ENCODE peak calls at places on chromosomes 11 and 22, in six cellular contexts. J is H9, M is mesenchymal stem cell, H is H1, O is IMR-90, A is trophoblast cell. W is an unnamed sample.

GRCh38 chr22:48192071-48192470 is 1429.6 kb downstream of the TBC1D22A start:
- DNase-seq in J (no peak), M (no peak), H (no peak), O (no peak), A (no peak), W (no peak)

GRCh38 chr11:14336507-14337503 is 22.2 kb downstream of the RRAS2 start:
- DNase-seq in J (no peak), M (peak; percentile 94), H (no peak), O (peak; percentile 99), A (peak; percentile 35), W (no peak)

GRCh38 chr11:46064221-46064620 is 57.0 kb downstream of the PHF21A start:
- DNase-seq in J (no peak), M (peak; percentile 19), H (no peak), O (peak; percentile 64), A (no peak), W (no peak)

GRCh38 chr11:94926271-94926625 is 47.1 kb downstream of the CWC15 start:
- DNase-seq in J (no peak), M (peak; percentile 76), H (no peak), O (peak; percentile 27), A (no peak), W (no peak)

GRCh38 chr11:87304350-87304749 is 266.6 kb downstream of the TMEM135 start:
- DNase-seq in J (no peak), M (no peak), H (no peak), O (no peak), A (no peak), W (no peak)

GRCh38 chr22:23566716-23567475 is 13.2 kb downstream of the IGLL1 start:
- DNase-seq in J (peak; percentile 33), M (no peak), H (no peak), O (no peak), A (no peak), W (no peak)

GRCh38 chr11:131301306-131301705 is 69.1 kb upstream of the NTM start:
- DNase-seq in J (no peak), M (no peak), H (no peak), O (no peak), A (no peak), W (no peak)

GRCh38 chr22:24481641-24482040 is 13.5 kb upstream of the UPB1 start:
- DNase-seq in J (no peak), M (no peak), H (no peak), O (no peak), A (no peak), W (no peak)

GRCh38 chr11:8871283-8871775 is 39.7 kb upstream of the AKIP1 start:
- DNase-seq in J (no peak), M (peak; percentile 97), H (no peak), O (peak; percentile 94), A (peak; percentile 22), W (peak; percentile 74)

GRCh38 chr22:35353318-35353717 is 27.6 kb upstream of the HMOX1 start:
- DNase-seq in J (no peak), M (no peak), H (no peak), O (no peak), A (no peak), W (no peak)

GRCh38 chr11:3220101-3220500 is 1.5 kb upstream of the MRGPRG start:
- DNase-seq in J (peak; percentile 26), M (no peak), H (no peak), O (no peak), A (no peak), W (no peak)

GRCh38 chr11:46948378-46949131 is 12.0 kb downstream of the CSTPP1 start:
- DNase-seq in J (no peak), M (peak; percentile 92), H (no peak), O (peak; percentile 91), A (no peak), W (no peak)

GRCh38 chr22:50673231-50674126 is 856 bp downstream of the SHANK3 start:
- DNase-seq in J (no peak), M (no peak), H (no peak), O (no peak), A (no peak), W (peak; percentile 56)

GRCh38 chr11:111021131-111021530 is 224.4 kb upstream of the POU2AF2 start:
- DNase-seq in J (no peak), M (no peak), H (no peak), O (no peak), A (no peak), W (no peak)

GRCh38 chr22:28411125-28411524 is 268.5 kb downstream of the TTC28 start:
- DNase-seq in J (no peak), M (no peak), H (no peak), O (no peak), A (no peak), W (no peak)

GRCh38 chr11:119993732-119994131 is 144.2 kb downstream of the TRIM29 start:
- DNase-seq in J (no peak), M (no peak), H (no peak), O (no peak), A (no peak), W (no peak)

GRCh38 chr11:11620966-11621880 is 582 bp downstream of the GALNT18 start:
- DNase-seq in J (no peak), M (peak; percentile 56), H (no peak), O (peak; percentile 44), A (no peak), W (peak; percentile 40)

GRCh38 chr11:94030059-94030458 is 8.9 kb downstream of the HEPHL1 start:
- DNase-seq in J (no peak), M (no peak), H (no peak), O (no peak), A (no peak), W (no peak)

GRCh38 chr11:105489431-105489830 is 120.4 kb upstream of the GRIA4 start:
- DNase-seq in J (no peak), M (peak; percentile 16), H (no peak), O (peak; percentile 22), A (no peak), W (peak; percentile 56)

GRCh38 chr11:1714908-1715885 is 18.2 kb downstream of the KRTAP5-6 start:
- DNase-seq in J (peak; percentile 12), M (no peak), H (no peak), O (no peak), A (no peak), W (no peak)

GRCh38 chr11:129814244-129814992 is 1.2 kb upstream of the TMEM45B start:
- DNase-seq in J (no peak), M (no peak), H (no peak), O (no peak), A (no peak), W (no peak)

GRCh38 chr22:31020334-31020733 is 51.3 kb downstream of the TUG1 start:
- DNase-seq in J (peak; percentile 74), M (no peak), H (peak; percentile 10), O (no peak), A (peak; percentile 98), W (no peak)

GRCh38 chr11:57116654-57117053 is 65.1 kb upstream of the LRRC55 start:
- DNase-seq in J (peak; percentile 54), M (peak; percentile 54), H (peak; percentile 13), O (peak; percentile 44), A (peak; percentile 64), W (no peak)

GRCh38 chr11:66219846-66220565 is 48.4 kb upstream of the RAB1B start:
- DNase-seq in J (peak; percentile 12), M (no peak), H (no peak), O (no peak), A (no peak), W (no peak)

DNA sequence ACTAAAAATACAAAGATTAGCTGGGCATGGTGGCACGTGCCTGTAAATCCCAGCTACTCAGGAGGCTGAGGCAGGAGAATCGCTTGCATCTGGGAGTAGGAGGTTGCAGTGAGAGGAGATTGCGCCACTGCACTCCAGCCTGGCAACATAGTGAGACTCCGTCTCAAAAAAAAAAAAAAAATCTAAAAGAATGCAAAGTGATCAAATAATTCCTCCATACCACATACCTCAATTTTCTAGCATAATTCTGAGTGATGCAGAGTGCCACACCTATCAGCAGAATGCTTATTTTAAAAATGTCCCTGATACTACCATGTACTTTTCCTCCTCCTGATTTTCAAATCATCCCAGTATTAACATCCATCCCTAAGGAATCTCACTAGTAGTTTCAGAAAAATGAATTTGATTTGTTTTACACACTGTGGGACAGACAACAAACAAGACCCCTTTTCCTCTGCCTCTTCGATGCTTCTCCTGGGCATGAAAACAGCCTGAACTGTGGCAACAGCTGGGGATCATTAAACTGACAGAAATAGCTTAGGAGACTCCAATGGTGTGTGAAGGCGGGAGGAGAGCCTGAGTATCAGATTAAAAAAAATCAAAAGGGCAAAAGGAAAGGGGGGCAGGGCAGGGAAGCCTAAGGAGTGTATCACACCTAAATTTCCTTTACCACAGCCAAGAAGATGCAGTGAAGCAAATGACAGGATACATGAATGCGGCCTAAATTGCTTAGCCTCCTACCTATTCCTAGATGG is 114.7 kb downstream of the SGSM3 start:
- DNase-seq in J (no peak), M (peak; percentile 49), H (no peak), O (peak; percentile 47), A (peak; percentile 33), W (no peak)
- H4K91ac ChIP-seq in J (no peak overlapping the region), M (no peak overlapping the region), H (no peak overlapping the region), O (peak overlapping the region; percentile 49), A (no peak overlapping the region), W (no peak overlapping the region)

DNA sequence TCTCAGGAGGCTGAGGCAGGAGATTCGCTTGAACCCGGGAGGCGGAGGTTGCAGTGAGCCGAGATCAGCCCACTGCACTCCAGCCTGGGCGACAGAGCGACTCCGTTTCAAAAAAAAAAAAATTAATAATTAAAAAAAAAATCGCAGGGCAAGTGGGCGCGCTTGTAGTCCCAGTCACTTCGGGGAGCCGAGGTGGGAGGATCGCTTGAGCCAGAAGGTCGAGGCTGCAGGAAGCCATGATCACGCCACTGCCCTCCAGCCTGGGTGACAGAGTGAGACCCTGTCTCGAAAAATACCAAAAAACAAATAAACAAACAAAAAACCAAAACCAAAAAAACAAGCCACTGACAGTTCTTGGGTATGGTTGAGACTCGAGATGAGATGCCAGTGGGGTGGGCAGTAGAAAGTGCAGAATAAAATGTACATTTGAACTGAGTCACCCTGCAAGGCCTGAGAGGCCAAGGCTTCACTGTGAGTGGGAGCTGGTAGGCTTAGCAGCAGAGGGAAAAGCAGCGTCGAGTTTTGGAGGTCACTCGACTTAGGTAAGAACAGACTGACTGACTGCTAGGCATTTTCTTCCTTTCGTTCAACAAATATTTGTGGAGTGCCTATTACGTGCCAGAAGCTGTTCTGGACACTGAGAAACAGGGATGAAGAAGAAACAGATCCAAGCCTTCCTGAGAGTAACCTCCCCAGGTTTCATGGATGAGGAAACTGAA is 623 bp upstream of the LDHA start:
- DNase-seq in J (no peak), M (no peak), H (no peak), O (no peak), A (no peak), W (no peak)
- H3K4ac ChIP-seq in J (no peak overlapping the region), M (no peak overlapping the region), H (no peak overlapping the region), O (peak overlapping the region; percentile 77), A (no peak overlapping the region), W (no peak overlapping the region)

GRCh38 chr11:44309483-44310197 is at the start of gene ALX4:
- DNase-seq in J (peak; percentile 83), M (no peak), H (no peak), O (no peak), A (no peak), W (no peak)
- H3K4me2 ChIP-seq in J (peak within 1 kb of the TSS; percentile 36), M (peak within 1 kb of the TSS; percentile 68), H (peak within 1 kb of the TSS; percentile 96), O (peak within 1 kb of the TSS; percentile 7), A (peak within 1 kb of the TSS; percentile 65), W (peak within 1 kb of the TSS; percentile 63)

DNA sequence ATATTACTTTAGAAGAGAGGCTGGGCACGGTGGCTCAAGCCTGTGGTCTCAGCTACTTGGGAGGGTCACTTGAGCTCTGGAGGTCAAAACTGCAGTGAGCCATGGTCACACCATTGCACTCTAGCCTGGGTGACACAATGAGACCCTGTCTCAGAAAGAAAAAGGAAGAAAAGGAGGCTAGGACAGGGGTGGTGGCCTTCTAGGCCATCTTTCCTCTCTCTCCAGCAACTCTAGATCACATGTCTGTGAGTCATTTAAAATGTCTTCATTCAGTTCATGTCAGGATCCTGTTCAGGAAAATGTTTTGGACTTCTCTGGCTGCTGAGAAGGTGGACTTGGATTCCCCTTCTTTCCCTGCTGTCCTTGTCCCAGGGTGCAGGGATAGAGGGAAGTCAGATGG is 53.3 kb downstream of the PPFIA1 start:
- DNase-seq in J (no peak), M (peak; percentile 70), H (no peak), O (peak; percentile 44), A (no peak), W (no peak)
- H4K91ac ChIP-seq in J (no peak overlapping the region), M (no peak overlapping the region), H (no peak overlapping the region), O (peak overlapping the region; percentile 22), A (no peak overlapping the region), W (no peak overlapping the region)

W was measured in neuronal stem cell.